ENCODE peak calls at places on chromosomes 5 and 9, in five cellular contexts. K is neural progenitor cell; W is effector memory CD4-positive, alpha-beta T cell; I is tibial artery; Z is IMR-90. S is an unnamed sample.

GRCh38 chr9:107251756-107252322 is 31.2 kb upstream of the RAD23B start:
- DNase-seq in K (no peak), W (no peak), I (no peak), Z (peak), S (no peak)

GRCh38 chr5:143446535-143447226 is 43.2 kb upstream of the NR3C1 start:
- DNase-seq in K (peak), W (no peak), I (no peak), Z (no peak), S (no peak)

GRCh38 chr5:55219770-55220169 is 7.3 kb downstream of the MCIDAS start:
- DNase-seq in K (no peak), W (no peak), I (no peak), Z (no peak), S (no peak)

GRCh38 chr5:147752033-147752432 is 30.5 kb downstream of the JAKMIP2 start:
- DNase-seq in K (peak), W (no peak), I (no peak), Z (no peak), S (no peak)

GRCh38 chr5:393846-394275 is 49.1 kb upstream of the EXOC3 start:
- DNase-seq in K (peak), W (no peak), I (no peak), Z (peak), S (no peak)

GRCh38 chr5:74179183-74179582 is 461.3 kb downstream of the ENC1 start:
- DNase-seq in K (peak), W (no peak), I (no peak), Z (peak), S (no peak)

GRCh38 chr5:90747693-90748092 is 189.1 kb downstream of the ADGRV1 start:
- DNase-seq in K (peak), W (no peak), I (no peak), Z (no peak), S (no peak)

GRCh38 chr5:103224118-103224893 is 34.3 kb upstream of the MACIR start:
- DNase-seq in K (peak), W (no peak), I (no peak), Z (peak), S (no peak)

GRCh38 chr9:27086818-27087680 is 22.0 kb upstream of the TEK start:
- DNase-seq in K (no peak), W (no peak), I (no peak), Z (peak), S (no peak)

GRCh38 chr5:160835376-160835775 is 16.6 kb downstream of the ATP10B start:
- DNase-seq in K (no peak), W (no peak), I (no peak), Z (no peak), S (no peak)

GRCh38 chr5:109406719-109407118 is 3.1 kb downstream of the PJA2 start:
- DNase-seq in K (no peak), W (no peak), I (no peak), Z (no peak), S (no peak)
- H3K4me3 ChIP-seq in K (peak), W (no peak), I (peak), Z (no peak), S (no peak)

DNA sequence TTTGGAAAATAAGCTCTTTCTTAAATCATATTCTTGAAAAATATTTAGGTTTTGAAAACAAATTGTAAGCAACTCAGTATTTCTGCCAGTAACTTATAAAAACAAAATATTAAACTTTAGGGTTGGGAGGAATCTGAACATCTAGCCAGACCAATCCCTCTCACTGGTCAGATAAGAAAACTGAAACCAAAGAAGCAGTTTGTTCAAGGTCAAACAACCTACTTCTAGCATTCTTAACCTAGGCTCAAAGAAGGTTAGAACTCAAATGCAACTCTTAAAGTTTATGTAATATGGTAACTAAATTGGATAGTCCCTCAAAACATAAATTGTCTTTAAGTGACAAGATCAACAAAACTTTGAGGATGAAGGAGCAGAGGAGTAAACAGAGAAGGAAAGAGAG is 374.9 kb upstream of the TNC start:
- DNase-seq in K (no peak), W (no peak), I (no peak), Z (no peak), S (no peak)
- H3K27ac ChIP-seq in K (no peak), W (no peak), I (peak), Z (no peak), S (no peak)

GRCh38 chr5:150639751-150640150 is 709 bp upstream of the SYNPO start:
- DNase-seq in K (no peak), W (no peak), I (no peak), Z (no peak), S (no peak)
- H3K4me3 ChIP-seq in K (no peak), W (no peak), I (no peak), Z (no peak), S (no peak)

GRCh38 chr9:127770905-127771569 is 7.4 kb downstream of the SH2D3C start:
- DNase-seq in K (peak), W (peak), I (peak), Z (peak), S (peak)
- H3K27ac ChIP-seq in K (no peak), W (peak), I (peak), Z (no peak), S (peak)